ENCODE peak calls at places on chromosomes 7 and 10, in nine cellular contexts. One of them, this sample, is unnamed.

GRCh38 chr7:36159618-36160017 is 6.6 kb downstream of the EEPD1 start:
- DNase-seq in transverse colon: no peak
- DNase-seq in HepG2: no peak
- DNase-seq in sigmoid colon: no peak
- DNase-seq in GM12878: no peak
- DNase-seq in suprapubic skin: no peak
- DNase-seq in K562: no peak
- DNase-seq in upper lobe of left lung: no peak
- DNase-seq in esophagus muscularis mucosa: no peak
- DNase-seq in this sample: no peak

GRCh38 chr7:44678096-44678467 is 70.6 kb upstream of the ZMIZ2 start:
- DNase-seq in HepG2: no peak
- DNase-seq in esophagus muscularis mucosa: no peak
- DNase-seq in upper lobe of left lung: no peak
- DNase-seq in suprapubic skin: no peak
- DNase-seq in transverse colon: no peak
- DNase-seq in K562: no peak
- DNase-seq in sigmoid colon: no peak
- DNase-seq in GM12878: no peak
- DNase-seq in this sample: no peak

GRCh38 chr10:100100651-100101525 is 19.2 kb upstream of the CPN1 start:
- DNase-seq in suprapubic skin: no peak
- DNase-seq in HepG2: peak
- DNase-seq in sigmoid colon: no peak
- DNase-seq in esophagus muscularis mucosa: no peak
- DNase-seq in GM12878: no peak
- DNase-seq in K562: no peak
- DNase-seq in upper lobe of left lung: no peak
- DNase-seq in transverse colon: no peak
- DNase-seq in this sample: no peak

GRCh38 chr10:69139961-69140360 is 16.0 kb downstream of the VPS26A start:
- DNase-seq in esophagus muscularis mucosa: no peak
- DNase-seq in upper lobe of left lung: no peak
- DNase-seq in transverse colon: no peak
- DNase-seq in K562: no peak
- DNase-seq in sigmoid colon: no peak
- DNase-seq in GM12878: no peak
- DNase-seq in suprapubic skin: no peak
- DNase-seq in HepG2: no peak
- DNase-seq in this sample: no peak

GRCh38 chr10:72145657-72146450 is 57.5 kb upstream of the SPOCK2 start:
- DNase-seq in sigmoid colon: no peak
- DNase-seq in esophagus muscularis mucosa: no peak
- DNase-seq in suprapubic skin: no peak
- DNase-seq in upper lobe of left lung: no peak
- DNase-seq in transverse colon: no peak
- DNase-seq in K562: no peak
- DNase-seq in GM12878: no peak
- DNase-seq in HepG2: no peak
- DNase-seq in this sample: no peak

GRCh38 chr10:100562806-100563293 is 27.1 kb downstream of the HIF1AN start:
- DNase-seq in HepG2: peak
- DNase-seq in K562: peak
- DNase-seq in upper lobe of left lung: no peak
- DNase-seq in transverse colon: no peak
- DNase-seq in suprapubic skin: no peak
- DNase-seq in GM12878: no peak
- DNase-seq in sigmoid colon: no peak
- DNase-seq in esophagus muscularis mucosa: no peak
- DNase-seq in this sample: no peak

GRCh38 chr7:151700621-151701185 is 176.2 kb downstream of the PRKAG2 start:
- DNase-seq in esophagus muscularis mucosa: no peak
- DNase-seq in K562: no peak
- DNase-seq in sigmoid colon: no peak
- DNase-seq in upper lobe of left lung: no peak
- DNase-seq in HepG2: no peak
- DNase-seq in suprapubic skin: no peak
- DNase-seq in GM12878: no peak
- DNase-seq in transverse colon: no peak
- DNase-seq in this sample: no peak

GRCh38 chr7:124552217-124552616 is 213.4 kb downstream of the GPR37 start:
- DNase-seq in transverse colon: no peak
- DNase-seq in sigmoid colon: no peak
- DNase-seq in K562: no peak
- DNase-seq in GM12878: no peak
- DNase-seq in suprapubic skin: no peak
- DNase-seq in esophagus muscularis mucosa: no peak
- DNase-seq in HepG2: no peak
- DNase-seq in upper lobe of left lung: no peak
- DNase-seq in this sample: no peak

GRCh38 chr7:101519324-101520017 is 109.6 kb downstream of the MYL10 start:
- DNase-seq in upper lobe of left lung: no peak
- DNase-seq in HepG2: no peak
- DNase-seq in esophagus muscularis mucosa: no peak
- DNase-seq in K562: no peak
- DNase-seq in suprapubic skin: no peak
- DNase-seq in sigmoid colon: no peak
- DNase-seq in transverse colon: no peak
- DNase-seq in GM12878: no peak
- DNase-seq in this sample: no peak

GRCh38 chr10:67533376-67533775 is 162.6 kb downstream of the CTNNA3 start:
- DNase-seq in transverse colon: no peak
- DNase-seq in K562: no peak
- DNase-seq in esophagus muscularis mucosa: no peak
- DNase-seq in HepG2: no peak
- DNase-seq in sigmoid colon: no peak
- DNase-seq in upper lobe of left lung: no peak
- DNase-seq in GM12878: no peak
- DNase-seq in suprapubic skin: no peak
- DNase-seq in this sample: no peak

DNA sequence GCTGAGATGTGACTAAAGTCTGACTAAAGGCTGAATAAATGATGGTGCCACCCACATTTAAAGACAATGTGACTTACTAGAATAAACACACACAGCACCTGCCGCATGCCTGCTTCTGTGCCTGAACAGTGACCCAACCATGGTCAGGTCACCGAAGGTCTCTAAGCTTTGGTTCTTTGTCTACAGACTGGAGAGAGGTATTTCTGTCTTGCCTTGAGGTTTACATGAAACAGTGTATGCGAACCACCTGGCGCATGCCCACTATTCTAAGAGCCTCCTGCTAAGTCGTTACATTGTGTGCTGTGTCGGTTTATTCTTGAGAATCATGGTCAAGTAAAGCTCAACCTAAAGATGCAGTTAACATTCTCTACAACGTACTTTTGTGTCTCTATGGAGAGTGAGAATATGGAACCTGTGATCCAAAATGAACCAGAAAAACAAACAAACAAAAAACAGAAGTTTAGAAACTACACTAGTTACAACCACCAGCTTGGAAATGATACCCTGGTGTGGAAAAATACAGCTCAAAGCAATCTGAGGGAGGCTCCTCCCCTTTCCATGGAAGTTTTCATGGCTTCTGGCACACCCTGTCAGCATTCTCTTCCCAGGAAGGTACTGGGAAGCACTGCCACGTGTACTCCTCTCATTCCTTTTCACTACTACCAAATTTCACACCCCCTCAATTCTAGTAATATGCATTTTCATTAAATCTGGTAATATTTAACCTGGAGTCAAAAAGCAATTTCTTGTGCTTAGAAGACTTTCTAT is 40.0 kb downstream of the VOPP1 start:
- DNase-seq in sigmoid colon: no peak
- DNase-seq in GM12878: peak
- DNase-seq in suprapubic skin: no peak
- DNase-seq in HepG2: no peak
- DNase-seq in K562: no peak
- DNase-seq in transverse colon: no peak
- DNase-seq in esophagus muscularis mucosa: no peak
- DNase-seq in upper lobe of left lung: no peak
- DNase-seq in this sample: no peak
- TF ChIP-seq POLR2A in sigmoid colon: no peak
- TF ChIP-seq POLR2A in GM12878: peak
- TF ChIP-seq POLR2A in suprapubic skin: no peak
- TF ChIP-seq POLR2A in HepG2: no peak
- TF ChIP-seq POLR2A in K562: no peak
- TF ChIP-seq POLR2A in transverse colon: no peak
- TF ChIP-seq POLR2A in esophagus muscularis mucosa: no peak
- TF ChIP-seq POLR2A in upper lobe of left lung: no peak
- TF ChIP-seq POLR2A in this sample: no peak

GRCh38 chr10:76354349-76354748 is 922.9 kb downstream of the LRMDA start:
- DNase-seq in esophagus muscularis mucosa: no peak
- DNase-seq in K562: no peak
- DNase-seq in HepG2: no peak
- DNase-seq in upper lobe of left lung: no peak
- DNase-seq in transverse colon: no peak
- DNase-seq in suprapubic skin: no peak
- DNase-seq in GM12878: no peak
- DNase-seq in sigmoid colon: no peak
- DNase-seq in this sample: no peak

GRCh38 chr10:76353124-76353851 is 921.9 kb downstream of the LRMDA start:
- DNase-seq in suprapubic skin: no peak
- DNase-seq in HepG2: no peak
- DNase-seq in transverse colon: no peak
- DNase-seq in K562: no peak
- DNase-seq in esophagus muscularis mucosa: no peak
- DNase-seq in GM12878: no peak
- DNase-seq in upper lobe of left lung: no peak
- DNase-seq in sigmoid colon: no peak
- DNase-seq in this sample: no peak

GRCh38 chr10:76350583-76350982 is 919.2 kb downstream of the LRMDA start:
- DNase-seq in GM12878: no peak
- DNase-seq in K562: no peak
- DNase-seq in upper lobe of left lung: no peak
- DNase-seq in transverse colon: no peak
- DNase-seq in esophagus muscularis mucosa: no peak
- DNase-seq in sigmoid colon: no peak
- DNase-seq in HepG2: no peak
- DNase-seq in suprapubic skin: no peak
- DNase-seq in this sample: no peak

GRCh38 chr10:76354921-76355320 is 923.5 kb downstream of the LRMDA start:
- DNase-seq in transverse colon: no peak
- DNase-seq in suprapubic skin: no peak
- DNase-seq in K562: no peak
- DNase-seq in HepG2: no peak
- DNase-seq in GM12878: no peak
- DNase-seq in esophagus muscularis mucosa: no peak
- DNase-seq in sigmoid colon: no peak
- DNase-seq in upper lobe of left lung: no peak
- DNase-seq in this sample: no peak

DNA sequence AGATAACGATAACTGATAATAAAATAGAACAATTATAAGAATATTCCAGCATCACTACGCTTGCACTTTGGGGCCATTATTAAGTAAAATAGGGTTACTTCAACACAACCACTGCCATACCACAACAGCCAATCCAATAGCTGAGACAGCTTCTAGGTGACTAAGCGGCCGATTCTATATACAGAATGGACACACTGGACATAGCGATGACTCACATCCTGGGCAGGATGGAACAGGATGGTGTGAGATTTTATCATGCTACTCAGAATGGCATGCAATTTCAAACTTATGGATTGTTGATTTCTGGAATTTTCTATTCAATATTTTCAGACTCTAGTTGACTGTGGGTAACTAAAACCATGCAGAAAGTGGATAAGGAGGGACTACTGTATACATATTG is 920.9 kb downstream of the LRMDA start:
- DNase-seq in K562: no peak
- DNase-seq in GM12878: no peak
- DNase-seq in suprapubic skin: no peak
- DNase-seq in HepG2: no peak
- DNase-seq in sigmoid colon: no peak
- DNase-seq in esophagus muscularis mucosa: no peak
- DNase-seq in upper lobe of left lung: no peak
- DNase-seq in transverse colon: no peak
- DNase-seq in this sample: no peak
- TF ChIP-seq POLR2AphosphoS5 in K562: no peak
- TF ChIP-seq POLR2AphosphoS5 in GM12878: no peak
- TF ChIP-seq POLR2AphosphoS5 in suprapubic skin: no peak
- TF ChIP-seq POLR2AphosphoS5 in HepG2: no peak
- TF ChIP-seq POLR2AphosphoS5 in sigmoid colon: no peak
- TF ChIP-seq POLR2AphosphoS5 in esophagus muscularis mucosa: no peak
- TF ChIP-seq POLR2AphosphoS5 in upper lobe of left lung: peak
- TF ChIP-seq POLR2AphosphoS5 in transverse colon: no peak
- TF ChIP-seq POLR2AphosphoS5 in this sample: no peak

DNA sequence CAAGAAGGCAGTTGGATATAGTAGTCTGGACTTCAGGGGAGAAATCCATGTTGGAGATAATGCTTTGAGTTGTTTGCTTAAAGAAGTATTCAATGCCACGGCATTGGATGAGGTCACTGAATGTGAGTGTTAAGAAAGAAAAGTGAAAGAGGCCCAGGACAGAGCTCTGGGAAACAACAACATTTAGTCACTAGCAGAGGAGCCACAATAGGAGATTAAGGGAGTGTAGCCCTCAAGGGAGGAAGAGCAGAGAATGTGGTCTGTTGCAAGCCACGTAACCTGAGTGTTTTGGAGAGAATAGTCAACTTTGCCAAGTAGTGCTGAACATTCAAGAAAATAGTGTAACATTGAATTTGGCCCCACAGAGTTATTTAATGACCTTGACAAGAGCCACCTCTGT is 114.7 kb downstream of the MYO3A start:
- DNase-seq in K562: no peak
- DNase-seq in esophagus muscularis mucosa: no peak
- DNase-seq in sigmoid colon: no peak
- DNase-seq in transverse colon: no peak
- DNase-seq in suprapubic skin: no peak
- DNase-seq in upper lobe of left lung: no peak
- DNase-seq in HepG2: no peak
- DNase-seq in GM12878: no peak
- DNase-seq in this sample: no peak
- TF ChIP-seq EP300 in K562: no peak
- TF ChIP-seq EP300 in esophagus muscularis mucosa: no peak
- TF ChIP-seq EP300 in sigmoid colon: no peak
- TF ChIP-seq EP300 in transverse colon: no peak
- TF ChIP-seq EP300 in suprapubic skin: no peak
- TF ChIP-seq EP300 in upper lobe of left lung: no peak
- TF ChIP-seq EP300 in HepG2: no peak
- TF ChIP-seq EP300 in GM12878: no peak
- TF ChIP-seq EP300 in this sample: no peak

DNA sequence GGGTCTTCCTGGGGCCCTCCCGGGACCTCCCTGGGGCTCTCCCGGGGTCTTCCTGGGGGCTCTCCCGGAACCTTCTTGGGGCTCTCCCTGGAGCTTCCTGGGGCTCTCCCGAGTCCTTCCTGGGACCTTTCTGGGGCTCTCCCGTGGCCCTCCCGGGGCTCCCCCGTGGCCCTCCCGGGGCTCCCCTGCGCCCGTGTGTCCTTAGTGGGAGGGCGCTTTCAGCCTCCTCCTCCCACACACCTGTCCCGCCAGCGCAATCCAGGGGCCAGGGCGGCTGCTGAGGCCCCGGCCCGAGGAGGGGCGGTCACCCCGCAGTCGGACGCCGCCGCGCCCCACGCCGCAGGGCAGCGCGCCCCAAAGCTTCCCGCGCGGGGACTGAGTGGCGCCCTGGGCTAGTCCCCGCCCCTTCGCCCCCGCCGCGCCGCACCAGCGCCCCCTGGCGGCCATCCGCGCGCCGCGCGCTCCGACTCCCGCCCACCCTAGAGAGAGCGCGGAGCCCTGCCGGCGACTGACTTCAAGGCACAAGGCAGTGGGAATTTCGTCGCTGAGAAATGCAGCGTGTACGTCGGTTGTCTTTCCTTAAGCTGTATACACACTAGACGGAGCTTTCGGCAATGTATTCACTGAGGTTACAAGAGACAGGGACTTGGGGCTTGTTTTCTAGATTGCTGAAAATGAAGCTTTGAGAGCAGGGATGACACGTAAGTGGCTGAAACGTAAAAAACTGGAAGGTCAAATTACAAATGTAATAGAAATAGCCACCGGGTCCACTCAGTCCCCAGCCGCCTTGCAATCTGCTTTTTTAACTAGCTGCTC is 47.1 kb downstream of the INSIG1 start:
- DNase-seq in upper lobe of left lung: peak
- DNase-seq in GM12878: no peak
- DNase-seq in HepG2: peak
- DNase-seq in K562: peak
- DNase-seq in esophagus muscularis mucosa: no peak
- DNase-seq in suprapubic skin: peak
- DNase-seq in sigmoid colon: peak
- DNase-seq in transverse colon: peak
- DNase-seq in this sample: peak
- TF ChIP-seq POLR2A in upper lobe of left lung: no peak
- TF ChIP-seq POLR2A in GM12878: peak
- TF ChIP-seq POLR2A in HepG2: no peak
- TF ChIP-seq POLR2A in K562: no peak
- TF ChIP-seq POLR2A in esophagus muscularis mucosa: no peak
- TF ChIP-seq POLR2A in suprapubic skin: no peak
- TF ChIP-seq POLR2A in sigmoid colon: no peak
- TF ChIP-seq POLR2A in transverse colon: no peak
- TF ChIP-seq POLR2A in this sample: no peak